ENCODE peak calls at places on chromosomes 3 and 15, in seven cellular contexts. One of them, this sample, is unnamed.

GRCh38 chr3:149273096-149273751 is 51.6 kb upstream of the CP start:
- DNase-seq in upper lobe of left lung: no peak
- DNase-seq in sigmoid colon: no peak
- DNase-seq in endothelial cell of umbilical vein: peak
- DNase-seq in HepG2: peak
- DNase-seq in stomach: peak
- DNase-seq in transverse colon: peak
- DNase-seq in this sample: no peak

GRCh38 chr15:55277116-55277564 is 12.5 kb downstream of the RAB27A start:
- DNase-seq in upper lobe of left lung: no peak
- DNase-seq in sigmoid colon: no peak
- DNase-seq in endothelial cell of umbilical vein: no peak
- DNase-seq in HepG2: no peak
- DNase-seq in stomach: no peak
- DNase-seq in transverse colon: peak
- DNase-seq in this sample: no peak

GRCh38 chr15:40782609-40783227 is 12.9 kb downstream of the C15orf62 start:
- DNase-seq in upper lobe of left lung: peak
- DNase-seq in sigmoid colon: no peak
- DNase-seq in endothelial cell of umbilical vein: peak
- DNase-seq in HepG2: peak
- DNase-seq in stomach: peak
- DNase-seq in transverse colon: peak
- DNase-seq in this sample: peak

GRCh38 chr3:55330355-55330754 is 156.8 kb downstream of the WNT5A start:
- DNase-seq in upper lobe of left lung: no peak
- DNase-seq in sigmoid colon: no peak
- DNase-seq in endothelial cell of umbilical vein: no peak
- DNase-seq in HepG2: no peak
- DNase-seq in stomach: no peak
- DNase-seq in transverse colon: no peak
- DNase-seq in this sample: peak

GRCh38 chr15:35499723-35500122 is 46.2 kb downstream of the DPH6 start:
- DNase-seq in upper lobe of left lung: no peak
- DNase-seq in sigmoid colon: no peak
- DNase-seq in endothelial cell of umbilical vein: no peak
- DNase-seq in HepG2: no peak
- DNase-seq in stomach: no peak
- DNase-seq in transverse colon: no peak
- DNase-seq in this sample: no peak

GRCh38 chr3:31232049-31233040 is 300.4 kb upstream of the STT3B start:
- DNase-seq in upper lobe of left lung: peak
- DNase-seq in sigmoid colon: no peak
- DNase-seq in endothelial cell of umbilical vein: peak
- DNase-seq in HepG2: no peak
- DNase-seq in stomach: no peak
- DNase-seq in transverse colon: no peak
- DNase-seq in this sample: no peak

GRCh38 chr15:89477411-89478242 is 18.8 kb downstream of the RHCG start:
- DNase-seq in upper lobe of left lung: no peak
- DNase-seq in sigmoid colon: no peak
- DNase-seq in endothelial cell of umbilical vein: no peak
- DNase-seq in HepG2: no peak
- DNase-seq in stomach: no peak
- DNase-seq in transverse colon: no peak
- DNase-seq in this sample: no peak

GRCh38 chr3:29777869-29778268 is 497.0 kb downstream of the RBMS3 start:
- DNase-seq in upper lobe of left lung: no peak
- DNase-seq in sigmoid colon: no peak
- DNase-seq in endothelial cell of umbilical vein: no peak
- DNase-seq in HepG2: no peak
- DNase-seq in stomach: no peak
- DNase-seq in transverse colon: no peak
- DNase-seq in this sample: no peak

GRCh38 chr3:98573231-98573728 is 20.1 kb downstream of the CPOX start:
- DNase-seq in upper lobe of left lung: no peak
- DNase-seq in sigmoid colon: no peak
- DNase-seq in endothelial cell of umbilical vein: peak
- DNase-seq in HepG2: no peak
- DNase-seq in stomach: no peak
- DNase-seq in transverse colon: no peak
- DNase-seq in this sample: no peak

GRCh38 chr15:89496155-89497098 is at the start of gene RHCG:
- DNase-seq in upper lobe of left lung: peak
- DNase-seq in sigmoid colon: no peak
- DNase-seq in endothelial cell of umbilical vein: peak
- DNase-seq in HepG2: peak
- DNase-seq in stomach: no peak
- DNase-seq in transverse colon: peak
- DNase-seq in this sample: no peak

GRCh38 chr3:56988874-56989433 is 71.5 kb upstream of the SPATA12 start:
- DNase-seq in upper lobe of left lung: no peak
- DNase-seq in sigmoid colon: peak
- DNase-seq in endothelial cell of umbilical vein: peak
- DNase-seq in HepG2: peak
- DNase-seq in stomach: peak
- DNase-seq in transverse colon: peak
- DNase-seq in this sample: peak

GRCh38 chr15:20348291-20348899 is 193.2 kb downstream of the GOLGA6L6 start:
- DNase-seq in upper lobe of left lung: no peak
- DNase-seq in sigmoid colon: peak
- DNase-seq in endothelial cell of umbilical vein: no peak
- DNase-seq in HepG2: no peak
- DNase-seq in stomach: no peak
- DNase-seq in transverse colon: no peak
- DNase-seq in this sample: no peak

GRCh38 chr3:9951962-9952805 is at the start of gene PRRT3:
- DNase-seq in upper lobe of left lung: peak
- DNase-seq in sigmoid colon: no peak
- DNase-seq in endothelial cell of umbilical vein: no peak
- DNase-seq in HepG2: no peak
- DNase-seq in stomach: peak
- DNase-seq in transverse colon: peak
- DNase-seq in this sample: no peak

GRCh38 chr3:106228271-106228670 is 359.5 kb upstream of the CBLB start:
- DNase-seq in upper lobe of left lung: no peak
- DNase-seq in sigmoid colon: no peak
- DNase-seq in endothelial cell of umbilical vein: no peak
- DNase-seq in HepG2: no peak
- DNase-seq in stomach: no peak
- DNase-seq in transverse colon: no peak
- DNase-seq in this sample: no peak

GRCh38 chr3:133573629-133574194 is at the start of gene CDV3:
- DNase-seq in upper lobe of left lung: peak
- DNase-seq in sigmoid colon: no peak
- DNase-seq in endothelial cell of umbilical vein: no peak
- DNase-seq in HepG2: no peak
- DNase-seq in stomach: no peak
- DNase-seq in transverse colon: no peak
- DNase-seq in this sample: no peak

GRCh38 chr3:129947916-129948315 is 26.6 kb upstream of the TRH start:
- DNase-seq in upper lobe of left lung: no peak
- DNase-seq in sigmoid colon: no peak
- DNase-seq in endothelial cell of umbilical vein: no peak
- DNase-seq in HepG2: no peak
- DNase-seq in stomach: no peak
- DNase-seq in transverse colon: no peak
- DNase-seq in this sample: no peak

GRCh38 chr3:65575376-65575840 is 463.3 kb downstream of the MAGI1 start:
- DNase-seq in upper lobe of left lung: no peak
- DNase-seq in sigmoid colon: no peak
- DNase-seq in endothelial cell of umbilical vein: peak
- DNase-seq in HepG2: peak
- DNase-seq in stomach: no peak
- DNase-seq in transverse colon: no peak
- DNase-seq in this sample: no peak

GRCh38 chr3:32951410-32951811 is at the start of gene CCR4:
- DNase-seq in upper lobe of left lung: no peak
- DNase-seq in sigmoid colon: no peak
- DNase-seq in endothelial cell of umbilical vein: peak
- DNase-seq in HepG2: no peak
- DNase-seq in stomach: no peak
- DNase-seq in transverse colon: no peak
- DNase-seq in this sample: no peak

GRCh38 chr15:101489236-101489632 is 273 bp downstream of the PCSK6 start:
- DNase-seq in upper lobe of left lung: peak
- DNase-seq in sigmoid colon: no peak
- DNase-seq in endothelial cell of umbilical vein: no peak
- DNase-seq in HepG2: no peak
- DNase-seq in stomach: peak
- DNase-seq in transverse colon: peak
- DNase-seq in this sample: no peak

DNA sequence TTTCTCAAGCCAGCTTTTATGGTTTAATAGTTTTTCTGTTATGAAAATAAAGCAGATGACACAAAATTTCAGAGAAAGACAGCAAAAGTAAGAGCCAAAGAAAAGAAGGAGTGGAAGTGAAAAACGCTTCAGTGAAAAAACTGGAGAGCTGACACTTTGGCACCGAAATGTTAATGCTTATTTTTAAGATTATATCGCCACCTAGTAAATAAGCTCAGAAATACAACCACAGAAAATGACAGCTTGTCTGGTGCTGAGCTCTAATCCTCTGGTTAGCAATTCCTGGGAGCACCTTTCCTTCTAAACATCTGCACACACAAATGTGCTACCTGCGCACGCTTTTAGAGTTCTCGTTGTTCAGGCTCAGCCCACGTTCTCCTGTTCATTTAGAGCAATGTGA is 101.7 kb downstream of the ZPLD1 start:
- DNase-seq in upper lobe of left lung: no peak
- DNase-seq in sigmoid colon: no peak
- DNase-seq in endothelial cell of umbilical vein: peak
- DNase-seq in HepG2: peak
- DNase-seq in stomach: no peak
- DNase-seq in transverse colon: no peak
- DNase-seq in this sample: no peak
- TF ChIP-seq CTCF in upper lobe of left lung: peak
- TF ChIP-seq CTCF in sigmoid colon: no peak
- TF ChIP-seq CTCF in endothelial cell of umbilical vein: no peak
- TF ChIP-seq CTCF in HepG2: peak
- TF ChIP-seq CTCF in stomach: peak
- TF ChIP-seq CTCF in transverse colon: peak
- TF ChIP-seq CTCF in this sample: peak

GRCh38 chr3:127792664-127793292 is 29.5 kb downstream of the MGLL start:
- DNase-seq in upper lobe of left lung: no peak
- DNase-seq in sigmoid colon: peak
- DNase-seq in endothelial cell of umbilical vein: peak
- DNase-seq in HepG2: no peak
- DNase-seq in stomach: peak
- DNase-seq in transverse colon: peak
- DNase-seq in this sample: no peak
- TF ChIP-seq POLR2AphosphoS5 in upper lobe of left lung: no peak
- TF ChIP-seq POLR2AphosphoS5 in sigmoid colon: peak
- TF ChIP-seq POLR2AphosphoS5 in endothelial cell of umbilical vein: peak
- TF ChIP-seq POLR2AphosphoS5 in HepG2: no peak
- TF ChIP-seq POLR2AphosphoS5 in stomach: no peak
- TF ChIP-seq POLR2AphosphoS5 in transverse colon: no peak
- TF ChIP-seq POLR2AphosphoS5 in this sample: no peak

GRCh38 chr15:77180757-77181156 is 109.8 kb upstream of the TSPAN3 start:
- DNase-seq in upper lobe of left lung: no peak
- DNase-seq in sigmoid colon: no peak
- DNase-seq in endothelial cell of umbilical vein: no peak
- DNase-seq in HepG2: no peak
- DNase-seq in stomach: no peak
- DNase-seq in transverse colon: no peak
- DNase-seq in this sample: no peak

GRCh38 chr15:77181305-77182074 is 110.6 kb upstream of the TSPAN3 start:
- DNase-seq in upper lobe of left lung: no peak
- DNase-seq in sigmoid colon: no peak
- DNase-seq in endothelial cell of umbilical vein: no peak
- DNase-seq in HepG2: no peak
- DNase-seq in stomach: no peak
- DNase-seq in transverse colon: no peak
- DNase-seq in this sample: no peak

GRCh38 chr15:77180270-77180669 is 109.4 kb upstream of the TSPAN3 start:
- DNase-seq in upper lobe of left lung: no peak
- DNase-seq in sigmoid colon: no peak
- DNase-seq in endothelial cell of umbilical vein: no peak
- DNase-seq in HepG2: no peak
- DNase-seq in stomach: no peak
- DNase-seq in transverse colon: no peak
- DNase-seq in this sample: no peak

GRCh38 chr15:77179541-77179998 is 108.7 kb upstream of the TSPAN3 start:
- DNase-seq in upper lobe of left lung: no peak
- DNase-seq in sigmoid colon: no peak
- DNase-seq in endothelial cell of umbilical vein: no peak
- DNase-seq in HepG2: no peak
- DNase-seq in stomach: no peak
- DNase-seq in transverse colon: no peak
- DNase-seq in this sample: no peak

DNA sequence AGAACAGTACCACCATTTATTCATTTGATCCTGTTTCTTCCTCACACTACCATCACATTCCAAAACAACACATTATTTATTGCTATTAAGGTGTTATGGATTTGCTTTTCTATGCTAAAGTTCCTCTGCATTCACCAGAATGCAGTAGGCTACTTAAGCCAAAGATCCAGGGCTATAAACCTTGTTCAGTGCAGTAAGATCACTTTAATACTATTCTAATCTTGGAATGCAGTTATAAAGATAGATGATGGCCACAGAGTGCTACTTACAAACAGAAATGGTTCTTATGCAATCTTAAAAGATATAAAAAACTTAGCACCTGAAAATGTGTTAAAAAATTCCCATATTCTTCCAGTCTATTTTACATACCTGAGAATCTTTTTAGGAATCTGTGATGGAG is 107.5 kb upstream of the TSPAN3 start:
- DNase-seq in upper lobe of left lung: no peak
- DNase-seq in sigmoid colon: no peak
- DNase-seq in endothelial cell of umbilical vein: no peak
- DNase-seq in HepG2: no peak
- DNase-seq in stomach: no peak
- DNase-seq in transverse colon: no peak
- DNase-seq in this sample: no peak
- H3K27ac ChIP-seq in upper lobe of left lung: no peak
- H3K27ac ChIP-seq in sigmoid colon: no peak
- H3K27ac ChIP-seq in endothelial cell of umbilical vein: no peak
- H3K27ac ChIP-seq in HepG2: no peak
- H3K27ac ChIP-seq in stomach: no peak
- H3K27ac ChIP-seq in transverse colon: no peak
- H3K27ac ChIP-seq in this sample: no peak

DNA sequence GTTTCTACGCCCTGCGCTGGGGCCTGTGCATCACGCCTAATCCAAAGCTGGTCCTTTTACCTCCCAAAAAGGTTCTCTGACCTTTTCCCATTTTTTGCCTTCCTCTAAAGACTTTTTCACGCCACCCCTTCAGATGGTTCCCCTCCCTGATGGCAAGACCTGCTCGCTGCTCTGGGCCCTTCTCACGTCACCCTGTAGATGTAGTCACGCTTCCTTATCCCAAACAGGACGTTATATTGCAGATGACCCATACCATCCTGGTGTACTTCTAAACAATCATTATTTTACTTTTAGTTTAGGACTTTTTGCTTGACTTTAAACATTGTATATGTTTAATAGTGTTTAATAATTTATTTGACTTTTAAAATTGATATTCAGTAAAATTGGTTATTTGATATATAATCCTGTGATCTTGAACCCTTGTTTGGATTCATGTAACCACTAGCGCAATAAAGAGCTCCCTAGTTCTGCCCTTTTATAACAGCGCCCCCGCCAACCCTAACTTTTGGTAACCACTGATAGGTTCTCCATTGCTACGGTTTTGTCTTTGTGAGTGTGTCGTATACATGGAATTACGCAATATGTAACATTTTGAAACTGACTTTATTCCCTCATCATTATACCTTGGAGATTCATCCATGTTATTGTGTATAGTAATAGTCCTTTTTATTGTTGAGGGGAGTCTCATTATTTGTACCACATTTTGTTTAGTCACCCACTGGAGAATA is 159.0 kb upstream of the CHRNA7 start:
- DNase-seq in upper lobe of left lung: no peak
- DNase-seq in sigmoid colon: no peak
- DNase-seq in endothelial cell of umbilical vein: no peak
- DNase-seq in HepG2: no peak
- DNase-seq in stomach: no peak
- DNase-seq in transverse colon: no peak
- DNase-seq in this sample: no peak
- TF ChIP-seq CTCF in upper lobe of left lung: no peak
- TF ChIP-seq CTCF in sigmoid colon: no peak
- TF ChIP-seq CTCF in endothelial cell of umbilical vein: no peak
- TF ChIP-seq CTCF in HepG2: no peak
- TF ChIP-seq CTCF in stomach: no peak
- TF ChIP-seq CTCF in transverse colon: peak
- TF ChIP-seq CTCF in this sample: peak